ENCODE peak calls at places on chromosomes 12 and 14, in five cellular contexts. One of them, this sample, is unnamed. For H3K4me1, the result is how much of the 10 kb centered on the place peaks cover.

GRCh38 chr12:18643673-18644072 is 94.1 kb downstream of the PLCZ1 start:
- DNase-seq in ovary: no peak
- DNase-seq in heart left ventricle: no peak
- DNase-seq in lower lobe of right lung: no peak
- DNase-seq in neural progenitor cell: no peak
- DNase-seq in this sample: no peak

GRCh38 chr14:95236221-95236620 is 78.9 kb upstream of the DICER1 start:
- DNase-seq in ovary: no peak
- DNase-seq in heart left ventricle: no peak
- DNase-seq in lower lobe of right lung: no peak
- DNase-seq in neural progenitor cell: no peak
- DNase-seq in this sample: no peak

GRCh38 chr12:106994579-106995220 is 7.8 kb upstream of the MTERF2 start:
- DNase-seq in ovary: no peak
- DNase-seq in heart left ventricle: no peak
- DNase-seq in lower lobe of right lung: no peak
- DNase-seq in neural progenitor cell: no peak
- DNase-seq in this sample: no peak

GRCh38 chr12:11839093-11839641 is 189.7 kb downstream of the ETV6 start:
- DNase-seq in ovary: no peak
- DNase-seq in heart left ventricle: peak
- DNase-seq in lower lobe of right lung: no peak
- DNase-seq in neural progenitor cell: no peak
- DNase-seq in this sample: peak

GRCh38 chr14:55955175-55955574 is 163.0 kb upstream of the PELI2 start:
- DNase-seq in ovary: no peak
- DNase-seq in heart left ventricle: no peak
- DNase-seq in lower lobe of right lung: no peak
- DNase-seq in neural progenitor cell: no peak
- DNase-seq in this sample: no peak

GRCh38 chr12:127909031-127909430 is 357.9 kb upstream of the TMEM132C start:
- DNase-seq in ovary: no peak
- DNase-seq in heart left ventricle: no peak
- DNase-seq in lower lobe of right lung: no peak
- DNase-seq in neural progenitor cell: no peak
- DNase-seq in this sample: no peak

GRCh38 chr12:53381739-53382630 is 2.0 kb downstream of the SP1 start:
- DNase-seq in ovary: peak
- DNase-seq in heart left ventricle: peak
- DNase-seq in lower lobe of right lung: peak
- DNase-seq in neural progenitor cell: peak
- DNase-seq in this sample: peak

GRCh38 chr12:121632069-121632970 is 6.0 kb downstream of the ORAI1 start:
- DNase-seq in ovary: no peak
- DNase-seq in heart left ventricle: no peak
- DNase-seq in lower lobe of right lung: no peak
- DNase-seq in neural progenitor cell: no peak
- DNase-seq in this sample: no peak

GRCh38 chr12:124930576-124930975 is 16.1 kb upstream of the UBC start:
- DNase-seq in ovary: no peak
- DNase-seq in heart left ventricle: no peak
- DNase-seq in lower lobe of right lung: no peak
- DNase-seq in neural progenitor cell: no peak
- DNase-seq in this sample: no peak

GRCh38 chr14:64201931-64202330 is 92.2 kb downstream of the ESR2 start:
- DNase-seq in ovary: no peak
- DNase-seq in heart left ventricle: no peak
- DNase-seq in lower lobe of right lung: no peak
- DNase-seq in neural progenitor cell: no peak
- DNase-seq in this sample: no peak

GRCh38 chr12:19778822-19779221 is 339.5 kb downstream of the AEBP2 start:
- DNase-seq in ovary: no peak
- DNase-seq in heart left ventricle: no peak
- DNase-seq in lower lobe of right lung: no peak
- DNase-seq in neural progenitor cell: no peak
- DNase-seq in this sample: no peak

GRCh38 chr14:92510972-92511371 is 2.6 kb upstream of the RIN3 start:
- DNase-seq in ovary: no peak
- DNase-seq in heart left ventricle: no peak
- DNase-seq in lower lobe of right lung: no peak
- DNase-seq in neural progenitor cell: peak
- DNase-seq in this sample: no peak

GRCh38 chr12:30796891-30797371 is 42.2 kb upstream of the CAPRIN2 start:
- DNase-seq in ovary: no peak
- DNase-seq in heart left ventricle: peak
- DNase-seq in lower lobe of right lung: no peak
- DNase-seq in neural progenitor cell: peak
- DNase-seq in this sample: no peak

GRCh38 chr12:86530996-86531655 is 274.9 kb upstream of the MGAT4C start:
- DNase-seq in ovary: no peak
- DNase-seq in heart left ventricle: no peak
- DNase-seq in lower lobe of right lung: no peak
- DNase-seq in neural progenitor cell: no peak
- DNase-seq in this sample: no peak

GRCh38 chr12:54393743-54394142 is 9.2 kb upstream of the ZNF385A start:
- DNase-seq in ovary: no peak
- DNase-seq in heart left ventricle: no peak
- DNase-seq in lower lobe of right lung: no peak
- DNase-seq in neural progenitor cell: no peak
- DNase-seq in this sample: no peak

GRCh38 chr12:1217191-1217949 is 226.3 kb downstream of the ERC1 start:
- DNase-seq in ovary: no peak
- DNase-seq in heart left ventricle: no peak
- DNase-seq in lower lobe of right lung: no peak
- DNase-seq in neural progenitor cell: peak
- DNase-seq in this sample: no peak

GRCh38 chr14:64507376-64508156 is 3.0 kb downstream of the ZBTB1 start:
- DNase-seq in ovary: no peak
- DNase-seq in heart left ventricle: no peak
- DNase-seq in lower lobe of right lung: no peak
- DNase-seq in neural progenitor cell: no peak
- DNase-seq in this sample: no peak

GRCh38 chr12:55727643-55728184 is 1.1 kb downstream of the CD63 start:
- DNase-seq in ovary: peak
- DNase-seq in heart left ventricle: peak
- DNase-seq in lower lobe of right lung: peak
- DNase-seq in neural progenitor cell: peak
- DNase-seq in this sample: peak

GRCh38 chr14:55103005-55103640 is 25.9 kb upstream of the LGALS3 start:
- DNase-seq in ovary: peak
- DNase-seq in heart left ventricle: peak
- DNase-seq in lower lobe of right lung: peak
- DNase-seq in neural progenitor cell: peak
- DNase-seq in this sample: peak

GRCh38 chr12:78674311-78675085 is 190.1 kb upstream of the SYT1 start:
- DNase-seq in ovary: no peak
- DNase-seq in heart left ventricle: no peak
- DNase-seq in lower lobe of right lung: no peak
- DNase-seq in neural progenitor cell: no peak
- DNase-seq in this sample: no peak

GRCh38 chr12:94092516-94093241 is 55.7 kb upstream of the PLXNC1 start:
- DNase-seq in ovary: no peak
- DNase-seq in heart left ventricle: no peak
- DNase-seq in lower lobe of right lung: no peak
- DNase-seq in neural progenitor cell: no peak
- DNase-seq in this sample: no peak

DNA sequence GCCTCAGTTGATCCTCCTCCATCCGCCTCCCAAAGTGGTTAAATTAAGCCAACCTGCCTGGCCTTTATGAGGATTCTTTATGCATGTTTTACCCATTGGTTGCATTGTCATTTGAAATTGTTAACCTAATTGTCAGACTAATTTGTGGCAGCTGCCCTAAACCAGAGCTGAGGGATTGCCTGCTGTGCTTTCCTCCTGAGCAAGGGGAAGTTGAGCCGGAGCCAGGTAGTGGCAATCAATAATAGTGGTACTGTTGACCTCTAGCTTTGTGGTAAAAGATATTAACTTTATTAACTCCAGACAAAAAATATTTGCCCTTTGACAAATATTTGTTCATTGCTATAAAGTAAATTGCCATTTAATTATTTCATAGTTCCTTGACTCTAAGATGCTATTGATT is 5.6 kb upstream of the HEBP1 start:
- DNase-seq in ovary: no peak
- DNase-seq in heart left ventricle: no peak
- DNase-seq in lower lobe of right lung: no peak
- DNase-seq in neural progenitor cell: no peak
- DNase-seq in this sample: peak
- H3K4me3 ChIP-seq in ovary: no peak
- H3K4me3 ChIP-seq in heart left ventricle: no peak
- H3K4me3 ChIP-seq in lower lobe of right lung: no peak
- H3K4me3 ChIP-seq in neural progenitor cell: no peak
- H3K4me3 ChIP-seq in this sample: no peak

GRCh38 chr12:46374286-46374685 is 1.7 kb upstream of the SLC38A2 start:
- DNase-seq in ovary: no peak
- DNase-seq in heart left ventricle: no peak
- DNase-seq in lower lobe of right lung: no peak
- DNase-seq in neural progenitor cell: no peak
- DNase-seq in this sample: no peak
- H3K4me1 ChIP-seq in ovary: under half
- H3K4me1 ChIP-seq in heart left ventricle: under half
- H3K4me1 ChIP-seq in lower lobe of right lung: under half
- H3K4me1 ChIP-seq in neural progenitor cell: under half
- H3K4me1 ChIP-seq in this sample: under half

DNA sequence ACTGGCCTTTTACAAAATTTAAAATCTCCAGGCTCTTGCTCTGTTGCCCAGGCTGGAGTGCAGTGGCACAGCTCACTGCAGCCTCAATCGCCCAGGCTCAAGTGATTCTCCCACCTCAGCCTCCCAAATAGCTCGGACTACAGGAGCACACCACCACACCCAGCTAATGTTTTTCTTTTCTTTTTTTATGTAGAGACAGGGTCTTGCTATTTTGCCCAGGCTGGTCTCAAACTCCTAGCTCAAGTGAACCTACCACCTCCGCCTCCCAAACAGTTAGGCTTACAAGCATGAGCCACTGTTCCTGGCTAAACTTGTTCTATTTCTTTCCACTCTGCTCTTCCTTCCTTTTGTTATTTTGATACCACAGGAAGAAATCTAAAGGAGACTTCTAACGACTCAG is 15.2 kb downstream of the SYNJ2BP start:
- DNase-seq in ovary: no peak
- DNase-seq in heart left ventricle: no peak
- DNase-seq in lower lobe of right lung: no peak
- DNase-seq in neural progenitor cell: no peak
- DNase-seq in this sample: no peak
- H3K27ac ChIP-seq in ovary: no peak
- H3K27ac ChIP-seq in heart left ventricle: no peak
- H3K27ac ChIP-seq in lower lobe of right lung: no peak
- H3K27ac ChIP-seq in neural progenitor cell: no peak
- H3K27ac ChIP-seq in this sample: no peak

GRCh38 chr14:66432334-66432733 is 53.8 kb upstream of the CCDC196 start:
- DNase-seq in ovary: no peak
- DNase-seq in heart left ventricle: no peak
- DNase-seq in lower lobe of right lung: no peak
- DNase-seq in neural progenitor cell: no peak
- DNase-seq in this sample: no peak
- H3K4me3 ChIP-seq in ovary: no peak
- H3K4me3 ChIP-seq in heart left ventricle: no peak
- H3K4me3 ChIP-seq in lower lobe of right lung: no peak
- H3K4me3 ChIP-seq in neural progenitor cell: no peak
- H3K4me3 ChIP-seq in this sample: no peak

GRCh38 chr14:50745401-50746058 is 77.4 kb upstream of the SAV1 start:
- DNase-seq in ovary: no peak
- DNase-seq in heart left ventricle: no peak
- DNase-seq in lower lobe of right lung: no peak
- DNase-seq in neural progenitor cell: no peak
- DNase-seq in this sample: no peak

GRCh38 chr14:50756300-50756699 is 74.7 kb downstream of the NIN start:
- DNase-seq in ovary: no peak
- DNase-seq in heart left ventricle: no peak
- DNase-seq in lower lobe of right lung: no peak
- DNase-seq in neural progenitor cell: no peak
- DNase-seq in this sample: no peak

GRCh38 chr14:50750323-50750722 is 80.6 kb downstream of the NIN start:
- DNase-seq in ovary: no peak
- DNase-seq in heart left ventricle: no peak
- DNase-seq in lower lobe of right lung: no peak
- DNase-seq in neural progenitor cell: no peak
- DNase-seq in this sample: no peak
- H3K4me1 ChIP-seq in ovary: under half
- H3K4me1 ChIP-seq in heart left ventricle: under half
- H3K4me1 ChIP-seq in lower lobe of right lung: under half
- H3K4me1 ChIP-seq in neural progenitor cell: under half
- H3K4me1 ChIP-seq in this sample: under half